ENCODE peak calls at places on chromosomes 16 and 17, in seven cellular contexts. K is prostate gland, G is body of pancreas, I is transverse colon, Z is IMR-90, M is HCT116, E is upper lobe of left lung. J is an unnamed sample.

GRCh38 chr17:34601431-34601830 is 22.0 kb downstream of the TMEM132E start:
- DNase-seq in K (no peak), G (no peak), I (no peak), Z (no peak), M (no peak), E (no peak), J (no peak)

GRCh38 chr17:19354748-19355147 is 7.8 kb downstream of the B9D1 start:
- DNase-seq in K (no peak), G (no peak), I (no peak), Z (no peak), M (no peak), E (no peak), J (no peak)

GRCh38 chr17:30274887-30275286 is 16.9 kb downstream of the BLMH start:
- DNase-seq in K (no peak), G (no peak), I (no peak), Z (no peak), M (no peak), E (no peak), J (no peak)

GRCh38 chr17:49071106-49071505 is 61.5 kb upstream of the B4GALNT2 start:
- DNase-seq in K (no peak), G (no peak), I (no peak), Z (peak; percentile 33), M (no peak), E (no peak), J (no peak)

GRCh38 chr17:29611351-29612093 is 11.2 kb downstream of the CORO6 start:
- DNase-seq in K (no peak), G (no peak), I (no peak), Z (no peak), M (no peak), E (no peak), J (no peak)

GRCh38 chr17:73562896-73563295 is 81.3 kb downstream of the SDK2 start:
- DNase-seq in K (no peak), G (no peak), I (no peak), Z (no peak), M (no peak), E (no peak), J (peak; percentile 56)

GRCh38 chr16:3759736-3760135 is 42.4 kb upstream of the TRAP1 start:
- DNase-seq in K (no peak), G (no peak), I (no peak), Z (no peak), M (no peak), E (no peak), J (peak; percentile 20)

GRCh38 chr16:54178491-54178976 is 108.1 kb downstream of the IRX3 start:
- DNase-seq in K (no peak), G (peak; percentile 22), I (no peak), Z (no peak), M (no peak), E (peak; percentile 24), J (no peak)

GRCh38 chr17:72338847-72339790 is 218.3 kb downstream of the SOX9 start:
- DNase-seq in K (no peak), G (peak; percentile 64), I (peak; percentile 17), Z (peak; percentile 97), M (peak; percentile 91), E (no peak), J (peak; percentile 28)

GRCh38 chr17:80036715-80037477 is 454 bp downstream of the CCDC40 start:
- DNase-seq in K (no peak), G (no peak), I (peak; percentile 37), Z (no peak), M (no peak), E (peak; percentile 87), J (peak; percentile 87)

GRCh38 chr16:11078812-11079459 is 134.6 kb downstream of the CLEC16A start:
- DNase-seq in K (peak; percentile 25), G (peak; percentile 35), I (peak; percentile 56), Z (peak; percentile 83), M (no peak), E (no peak), J (peak; percentile 65)

GRCh38 chr17:10737168-10737622 is 7.4 kb upstream of the TMEM220 start:
- DNase-seq in K (peak; percentile 85), G (peak; percentile 83), I (peak; percentile 92), Z (peak; percentile 55), M (peak; percentile 39), E (no peak), J (peak; percentile 53)

GRCh38 chr17:56786989-56787482 is 46.7 kb downstream of the C17orf67 start:
- DNase-seq in K (peak; percentile 26), G (no peak), I (peak; percentile 25), Z (peak; percentile 98), M (peak; percentile 90), E (no peak), J (peak; percentile 85)

GRCh38 chr17:68161644-68162428 is 86.0 kb upstream of the AMZ2 start:
- DNase-seq in K (no peak), G (no peak), I (no peak), Z (no peak), M (no peak), E (no peak), J (no peak)

GRCh38 chr16:65111306-65111705 is 10.6 kb downstream of the CDH11 start:
- DNase-seq in K (no peak), G (no peak), I (peak; percentile 67), Z (no peak), M (no peak), E (no peak), J (no peak)

GRCh38 chr16:84299734-84300440 is 5.2 kb downstream of the WFDC1 start:
- DNase-seq in K (no peak), G (no peak), I (no peak), Z (no peak), M (no peak), E (no peak), J (no peak)

GRCh38 chr17:72955391-72956140 is 136.9 kb downstream of the SLC39A11 start:
- DNase-seq in K (no peak), G (no peak), I (no peak), Z (no peak), M (no peak), E (no peak), J (no peak)

GRCh38 chr17:64328875-64329405 is 61.7 kb downstream of the PECAM1 start:
- DNase-seq in K (no peak), G (no peak), I (no peak), Z (no peak), M (no peak), E (no peak), J (no peak)

GRCh38 chr17:56262854-56263253 is 109.6 kb downstream of the ANKFN1 start:
- DNase-seq in K (peak; percentile 4), G (peak; percentile 9), I (no peak), Z (peak; percentile 7), M (no peak), E (no peak), J (no peak)

DNA sequence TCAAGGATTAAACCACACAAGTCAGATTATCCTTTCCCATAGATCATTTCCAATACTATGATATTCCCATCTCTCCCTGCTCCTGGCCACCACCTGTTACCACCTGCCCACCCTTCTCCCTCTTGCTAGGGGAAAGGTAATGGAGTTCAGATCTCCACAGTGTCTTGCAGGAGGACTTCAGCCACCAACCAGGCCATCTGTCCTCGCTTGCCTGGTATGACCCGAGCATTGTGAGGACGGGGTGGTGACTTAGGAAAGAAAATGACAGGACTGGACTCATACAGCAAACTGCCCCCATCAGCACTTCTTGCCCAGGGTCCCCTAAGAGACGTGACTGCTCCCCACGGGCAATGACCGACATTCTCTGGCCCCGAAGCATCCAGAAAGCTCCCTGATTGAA is 10.8 kb downstream of the FKBP10 start:
- DNase-seq in K (no peak), G (no peak), I (no peak), Z (no peak), M (no peak), E (no peak), J (no peak)
- TF ChIP-seq POLR2A in K (no peak), G (no peak), I (no peak), Z (no peak), M (no peak), E (no peak), J (no peak)

GRCh38 chr16:73878616-73879015 is 418.0 kb upstream of the PSMD7 start:
- DNase-seq in K (peak; percentile 10), G (no peak), I (no peak), Z (peak; percentile 76), M (peak; percentile 52), E (no peak), J (no peak)
- TF ChIP-seq CTCF in K (peak; percentile 67), G (peak; percentile 69), I (peak; percentile 44), Z (peak; percentile 67), M (peak; percentile 73), E (peak; percentile 24), J (no peak)

DNA sequence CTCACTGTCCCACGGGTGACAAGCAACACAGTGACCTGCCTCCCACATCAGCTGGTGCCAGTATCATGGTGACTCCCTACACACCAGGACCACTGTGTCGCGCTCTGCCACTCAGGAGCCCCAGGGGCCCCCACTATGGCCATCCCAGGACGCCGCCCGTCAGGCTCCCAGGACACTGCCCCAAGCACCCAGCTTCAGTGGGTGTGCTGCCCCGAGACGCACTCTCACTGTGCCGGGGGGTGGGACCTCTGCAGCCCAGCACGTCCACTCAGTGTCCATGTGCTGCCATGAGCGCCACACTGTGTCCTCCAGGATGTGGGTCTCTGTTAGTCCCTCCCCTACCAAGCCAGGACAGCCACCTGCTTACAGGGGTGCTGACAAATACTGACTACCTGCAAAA is 120.5 kb downstream of the ZNF778 start:
- DNase-seq in K (no peak), G (no peak), I (no peak), Z (no peak), M (no peak), E (no peak), J (no peak)
- TF ChIP-seq POLR2A in K (no peak), G (no peak), I (no peak), Z (no peak), M (no peak), E (no peak), J (no peak)

GRCh38 chr16:85552980-85553435 is 60.1 kb upstream of the GSE1 start:
- DNase-seq in K (no peak), G (no peak), I (no peak), Z (no peak), M (no peak), E (no peak), J (no peak)

GRCh38 chr16:85551319-85551978 is 61.7 kb upstream of the GSE1 start:
- DNase-seq in K (no peak), G (no peak), I (no peak), Z (no peak), M (no peak), E (peak; percentile 67), J (no peak)

GRCh38 chr16:85554791-85555548 is 58.2 kb upstream of the GSE1 start:
- DNase-seq in K (peak; percentile 38), G (peak; percentile 72), I (peak; percentile 66), Z (peak; percentile 67), M (no peak), E (peak; percentile 92), J (no peak)

GRCh38 chr16:85554114-85554790 is 58.9 kb upstream of the GSE1 start:
- DNase-seq in K (peak; percentile 47), G (peak; percentile 57), I (peak; percentile 83), Z (peak; percentile 80), M (peak; percentile 80), E (no peak), J (peak; percentile 95)

DNA sequence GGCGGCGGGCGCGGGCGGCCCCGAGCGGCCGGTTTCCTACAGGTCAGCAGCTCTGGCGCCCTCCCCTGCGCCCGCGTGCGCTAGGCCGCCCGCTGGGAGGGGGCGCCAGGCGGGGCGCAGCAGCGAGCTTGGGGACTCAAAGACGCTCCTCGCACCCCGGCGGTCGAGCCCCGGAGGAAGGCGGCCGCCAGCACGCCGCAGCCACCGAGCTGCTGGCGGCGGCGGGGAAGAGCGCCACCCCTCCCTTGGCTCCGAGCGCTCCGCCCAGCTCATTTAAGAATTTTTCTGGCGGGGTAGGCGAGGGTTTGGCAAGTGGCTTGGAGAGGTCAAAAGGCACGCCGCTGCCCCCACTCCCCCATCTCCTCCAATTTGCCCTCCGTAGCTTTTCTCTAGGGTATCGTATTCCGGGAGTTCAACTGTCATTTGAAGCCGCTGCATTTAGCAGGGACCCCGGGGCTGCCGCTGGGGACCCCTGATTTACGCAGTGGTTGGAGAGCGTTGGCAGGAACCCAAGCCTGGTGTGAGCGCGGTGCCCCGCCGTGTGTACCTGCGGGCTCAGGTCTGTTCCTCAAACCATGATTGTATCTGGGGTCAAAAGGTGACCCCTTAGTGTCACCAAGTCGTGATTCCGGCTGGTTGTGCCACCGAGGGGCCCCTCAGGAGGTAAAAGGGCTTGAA is 59.5 kb upstream of the GSE1 start:
- DNase-seq in K (no peak), G (peak; percentile 74), I (peak; percentile 70), Z (peak; percentile 34), M (peak; percentile 59), E (peak; percentile 95), J (no peak)
- TF ChIP-seq CTCF in K (peak; percentile 39), G (peak; percentile 60), I (no peak), Z (peak; percentile 15), M (no peak), E (peak; percentile 69), J (no peak)

J was measured in lower leg skin.